ENCODE peak calls at places on chromosomes 3 and 15, in ten cellular contexts. One of them, this sample, is unnamed.

GRCh38 chr15:77180270-77180669 is 109.4 kb upstream of the TSPAN3 start:
- DNase-seq in PC-9: no peak
- DNase-seq in BE2C: no peak
- DNase-seq in uterus: no peak
- DNase-seq in GM12865: no peak
- DNase-seq in AG09309: no peak
- DNase-seq in A673: no peak
- DNase-seq in astrocyte of the spinal cord: no peak
- DNase-seq in left lung: no peak
- DNase-seq in ovary: no peak
- DNase-seq in this sample: no peak

GRCh38 chr15:39851505-39852082 is 68.5 kb downstream of the GPR176 start:
- DNase-seq in PC-9: no peak
- DNase-seq in BE2C: no peak
- DNase-seq in uterus: no peak
- DNase-seq in GM12865: no peak
- DNase-seq in AG09309: no peak
- DNase-seq in A673: no peak
- DNase-seq in astrocyte of the spinal cord: peak
- DNase-seq in left lung: no peak
- DNase-seq in ovary: no peak
- DNase-seq in this sample: peak

GRCh38 chr15:90138071-90138833 is 36.0 kb upstream of the IDH2 start:
- DNase-seq in PC-9: no peak
- DNase-seq in BE2C: no peak
- DNase-seq in uterus: no peak
- DNase-seq in GM12865: no peak
- DNase-seq in AG09309: no peak
- DNase-seq in A673: no peak
- DNase-seq in astrocyte of the spinal cord: no peak
- DNase-seq in left lung: no peak
- DNase-seq in ovary: no peak
- DNase-seq in this sample: no peak

GRCh38 chr3:125107861-125108567 is 52.2 kb upstream of the HEG1 start:
- DNase-seq in PC-9: peak
- DNase-seq in BE2C: no peak
- DNase-seq in uterus: no peak
- DNase-seq in GM12865: peak
- DNase-seq in AG09309: peak
- DNase-seq in A673: peak
- DNase-seq in astrocyte of the spinal cord: peak
- DNase-seq in left lung: no peak
- DNase-seq in ovary: no peak
- DNase-seq in this sample: peak

GRCh38 chr3:187875868-187876267 is 130.6 kb upstream of the BCL6 start:
- DNase-seq in PC-9: peak
- DNase-seq in BE2C: no peak
- DNase-seq in uterus: no peak
- DNase-seq in GM12865: no peak
- DNase-seq in AG09309: no peak
- DNase-seq in A673: no peak
- DNase-seq in astrocyte of the spinal cord: no peak
- DNase-seq in left lung: no peak
- DNase-seq in ovary: no peak
- DNase-seq in this sample: no peak

GRCh38 chr3:129313415-129313982 is 34.8 kb downstream of the HMCES start:
- DNase-seq in PC-9: no peak
- DNase-seq in BE2C: no peak
- DNase-seq in uterus: no peak
- DNase-seq in GM12865: peak
- DNase-seq in AG09309: no peak
- DNase-seq in A673: no peak
- DNase-seq in astrocyte of the spinal cord: no peak
- DNase-seq in left lung: peak
- DNase-seq in ovary: peak
- DNase-seq in this sample: peak

GRCh38 chr3:109729111-109729510 is 391.8 kb upstream of the DPPA4 start:
- DNase-seq in PC-9: no peak
- DNase-seq in BE2C: no peak
- DNase-seq in uterus: no peak
- DNase-seq in GM12865: no peak
- DNase-seq in AG09309: no peak
- DNase-seq in A673: no peak
- DNase-seq in astrocyte of the spinal cord: no peak
- DNase-seq in left lung: no peak
- DNase-seq in ovary: no peak
- DNase-seq in this sample: peak

GRCh38 chr15:69735126-69735525 is 282.5 kb downstream of the RPLP1 start:
- DNase-seq in PC-9: no peak
- DNase-seq in BE2C: peak
- DNase-seq in uterus: no peak
- DNase-seq in GM12865: no peak
- DNase-seq in AG09309: no peak
- DNase-seq in A673: peak
- DNase-seq in astrocyte of the spinal cord: peak
- DNase-seq in left lung: no peak
- DNase-seq in ovary: no peak
- DNase-seq in this sample: peak

GRCh38 chr15:99167640-99168039 is 62.8 kb downstream of the SYNM start:
- DNase-seq in PC-9: no peak
- DNase-seq in BE2C: no peak
- DNase-seq in uterus: no peak
- DNase-seq in GM12865: peak
- DNase-seq in AG09309: no peak
- DNase-seq in A673: no peak
- DNase-seq in astrocyte of the spinal cord: no peak
- DNase-seq in left lung: no peak
- DNase-seq in ovary: no peak
- DNase-seq in this sample: no peak

GRCh38 chr3:101253429-101253828 is 66.9 kb downstream of the IMPG2 start:
- DNase-seq in PC-9: no peak
- DNase-seq in BE2C: no peak
- DNase-seq in uterus: no peak
- DNase-seq in GM12865: no peak
- DNase-seq in AG09309: no peak
- DNase-seq in A673: no peak
- DNase-seq in astrocyte of the spinal cord: no peak
- DNase-seq in left lung: no peak
- DNase-seq in ovary: no peak
- DNase-seq in this sample: no peak

GRCh38 chr3:113552851-113553250 is 20.5 kb downstream of the SIDT1 start:
- DNase-seq in PC-9: no peak
- DNase-seq in BE2C: no peak
- DNase-seq in uterus: no peak
- DNase-seq in GM12865: peak
- DNase-seq in AG09309: no peak
- DNase-seq in A673: no peak
- DNase-seq in astrocyte of the spinal cord: no peak
- DNase-seq in left lung: no peak
- DNase-seq in ovary: no peak
- DNase-seq in this sample: no peak

GRCh38 chr3:31810991-31811433 is 170.1 kb downstream of the OSBPL10 start:
- DNase-seq in PC-9: no peak
- DNase-seq in BE2C: no peak
- DNase-seq in uterus: no peak
- DNase-seq in GM12865: peak
- DNase-seq in AG09309: no peak
- DNase-seq in A673: no peak
- DNase-seq in astrocyte of the spinal cord: no peak
- DNase-seq in left lung: no peak
- DNase-seq in ovary: no peak
- DNase-seq in this sample: no peak

GRCh38 chr15:96330064-96330449 is 443 bp upstream of the NR2F2 start:
- DNase-seq in PC-9: peak
- DNase-seq in BE2C: no peak
- DNase-seq in uterus: peak
- DNase-seq in GM12865: no peak
- DNase-seq in AG09309: peak
- DNase-seq in A673: peak
- DNase-seq in astrocyte of the spinal cord: peak
- DNase-seq in left lung: peak
- DNase-seq in ovary: peak
- DNase-seq in this sample: peak

GRCh38 chr3:194279106-194279505 is 72.0 kb downstream of the CPN2 start:
- DNase-seq in PC-9: no peak
- DNase-seq in BE2C: no peak
- DNase-seq in uterus: peak
- DNase-seq in GM12865: no peak
- DNase-seq in AG09309: no peak
- DNase-seq in A673: no peak
- DNase-seq in astrocyte of the spinal cord: no peak
- DNase-seq in left lung: no peak
- DNase-seq in ovary: no peak
- DNase-seq in this sample: no peak

GRCh38 chr15:73346735-73347312 is 21.9 kb downstream of the HCN4 start:
- DNase-seq in PC-9: peak
- DNase-seq in BE2C: no peak
- DNase-seq in uterus: peak
- DNase-seq in GM12865: peak
- DNase-seq in AG09309: no peak
- DNase-seq in A673: peak
- DNase-seq in astrocyte of the spinal cord: peak
- DNase-seq in left lung: peak
- DNase-seq in ovary: peak
- DNase-seq in this sample: peak

GRCh38 chr3:121883507-121883906 is 10.7 kb upstream of the SLC15A2 start:
- DNase-seq in PC-9: peak
- DNase-seq in BE2C: no peak
- DNase-seq in uterus: no peak
- DNase-seq in GM12865: peak
- DNase-seq in AG09309: no peak
- DNase-seq in A673: peak
- DNase-seq in astrocyte of the spinal cord: peak
- DNase-seq in left lung: no peak
- DNase-seq in ovary: no peak
- DNase-seq in this sample: peak
- TF ChIP-seq CTCF in PC-9: peak
- TF ChIP-seq CTCF in BE2C: peak
- TF ChIP-seq CTCF in uterus: no peak
- TF ChIP-seq CTCF in GM12865: peak
- TF ChIP-seq CTCF in AG09309: no peak
- TF ChIP-seq CTCF in A673: peak
- TF ChIP-seq CTCF in astrocyte of the spinal cord: peak
- TF ChIP-seq CTCF in left lung: no peak
- TF ChIP-seq CTCF in ovary: no peak
- TF ChIP-seq CTCF in this sample: peak

GRCh38 chr3:61612211-61612995 is 51.0 kb downstream of the PTPRG start:
- DNase-seq in PC-9: peak
- DNase-seq in BE2C: no peak
- DNase-seq in uterus: no peak
- DNase-seq in GM12865: no peak
- DNase-seq in AG09309: no peak
- DNase-seq in A673: no peak
- DNase-seq in astrocyte of the spinal cord: no peak
- DNase-seq in left lung: no peak
- DNase-seq in ovary: no peak
- DNase-seq in this sample: peak
- H3K4me3 ChIP-seq in PC-9: no peak
- H3K4me3 ChIP-seq in BE2C: no peak
- H3K4me3 ChIP-seq in uterus: no peak
- H3K4me3 ChIP-seq in GM12865: no peak
- H3K4me3 ChIP-seq in AG09309: no peak
- H3K4me3 ChIP-seq in A673: no peak
- H3K4me3 ChIP-seq in astrocyte of the spinal cord: no peak
- H3K4me3 ChIP-seq in left lung: no peak
- H3K4me3 ChIP-seq in ovary: no peak
- H3K4me3 ChIP-seq in this sample: no peak

GRCh38 chr15:66907826-66908502 is 157.4 kb upstream of the SMAD3 start:
- DNase-seq in PC-9: no peak
- DNase-seq in BE2C: no peak
- DNase-seq in uterus: no peak
- DNase-seq in GM12865: peak
- DNase-seq in AG09309: no peak
- DNase-seq in A673: no peak
- DNase-seq in astrocyte of the spinal cord: no peak
- DNase-seq in left lung: no peak
- DNase-seq in ovary: no peak
- DNase-seq in this sample: no peak

GRCh38 chr15:66908503-66909095 is 156.8 kb upstream of the SMAD3 start:
- DNase-seq in PC-9: no peak
- DNase-seq in BE2C: no peak
- DNase-seq in uterus: no peak
- DNase-seq in GM12865: no peak
- DNase-seq in AG09309: no peak
- DNase-seq in A673: no peak
- DNase-seq in astrocyte of the spinal cord: no peak
- DNase-seq in left lung: no peak
- DNase-seq in ovary: no peak
- DNase-seq in this sample: no peak

GRCh38 chr15:66906660-66907059 is 158.7 kb upstream of the SMAD3 start:
- DNase-seq in PC-9: no peak
- DNase-seq in BE2C: no peak
- DNase-seq in uterus: no peak
- DNase-seq in GM12865: no peak
- DNase-seq in AG09309: no peak
- DNase-seq in A673: no peak
- DNase-seq in astrocyte of the spinal cord: no peak
- DNase-seq in left lung: no peak
- DNase-seq in ovary: no peak
- DNase-seq in this sample: no peak

GRCh38 chr15:66905185-66905584 is 160.2 kb upstream of the SMAD3 start:
- DNase-seq in PC-9: no peak
- DNase-seq in BE2C: no peak
- DNase-seq in uterus: no peak
- DNase-seq in GM12865: no peak
- DNase-seq in AG09309: no peak
- DNase-seq in A673: no peak
- DNase-seq in astrocyte of the spinal cord: no peak
- DNase-seq in left lung: no peak
- DNase-seq in ovary: no peak
- DNase-seq in this sample: no peak

DNA sequence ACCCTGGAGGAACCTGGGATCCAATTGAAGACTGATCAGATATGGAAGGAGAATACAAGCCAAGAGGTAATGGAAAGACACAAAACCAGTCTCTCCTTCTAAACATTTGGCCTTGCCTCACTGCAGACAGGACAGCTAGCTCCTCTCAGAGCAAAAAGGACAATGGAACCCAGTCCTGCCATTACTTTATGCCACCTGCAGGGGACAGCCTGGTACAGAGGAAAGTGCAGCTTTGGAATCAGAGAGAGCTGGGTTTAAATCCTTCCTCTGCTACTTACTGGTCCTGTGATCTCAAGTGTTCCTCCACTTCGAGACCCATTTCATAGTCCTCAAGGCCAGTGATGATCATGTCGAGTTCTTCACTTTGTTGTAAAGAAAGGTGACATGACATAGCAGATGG is 159.4 kb upstream of the SMAD3 start:
- DNase-seq in PC-9: no peak
- DNase-seq in BE2C: no peak
- DNase-seq in uterus: no peak
- DNase-seq in GM12865: no peak
- DNase-seq in AG09309: no peak
- DNase-seq in A673: no peak
- DNase-seq in astrocyte of the spinal cord: no peak
- DNase-seq in left lung: no peak
- DNase-seq in ovary: no peak
- DNase-seq in this sample: no peak
- TF ChIP-seq CTCF in PC-9: peak
- TF ChIP-seq CTCF in BE2C: peak
- TF ChIP-seq CTCF in uterus: no peak
- TF ChIP-seq CTCF in GM12865: no peak
- TF ChIP-seq CTCF in AG09309: no peak
- TF ChIP-seq CTCF in A673: peak
- TF ChIP-seq CTCF in astrocyte of the spinal cord: peak
- TF ChIP-seq CTCF in left lung: no peak
- TF ChIP-seq CTCF in ovary: no peak
- TF ChIP-seq CTCF in this sample: peak

GRCh38 chr3:38163117-38163870 is 2.0 kb upstream of the OXSR1 start:
- DNase-seq in PC-9: no peak
- DNase-seq in BE2C: no peak
- DNase-seq in uterus: no peak
- DNase-seq in GM12865: peak
- DNase-seq in AG09309: no peak
- DNase-seq in A673: peak
- DNase-seq in astrocyte of the spinal cord: no peak
- DNase-seq in left lung: no peak
- DNase-seq in ovary: no peak
- DNase-seq in this sample: no peak
- H3K4me3 ChIP-seq in PC-9: no peak
- H3K4me3 ChIP-seq in BE2C: no peak
- H3K4me3 ChIP-seq in uterus: no peak
- H3K4me3 ChIP-seq in GM12865: no peak
- H3K4me3 ChIP-seq in AG09309: no peak
- H3K4me3 ChIP-seq in A673: no peak
- H3K4me3 ChIP-seq in astrocyte of the spinal cord: no peak
- H3K4me3 ChIP-seq in left lung: no peak
- H3K4me3 ChIP-seq in ovary: no peak
- H3K4me3 ChIP-seq in this sample: no peak